ENCODE peak calls at places on chromosomes 11 and 22, in four cellular contexts. F is cardiac muscle cell, E is A549, T is HFF-Myc. B is an unnamed sample.

GRCh38 chr22:21022955-21023614 is 8.1 kb downstream of the P2RX6 start:
- DNase-seq in F (no peak), E (no peak), T (no peak), B (no peak)

GRCh38 chr11:65576867-65577755 is 1.3 kb downstream of the EHBP1L1 start:
- DNase-seq in F (no peak), E (peak; percentile 81), T (no peak), B (no peak)

GRCh38 chr22:32583921-32584335 is 109.3 kb downstream of the FBXO7 start:
- DNase-seq in F (no peak), E (peak; percentile 52), T (no peak), B (no peak)

GRCh38 chr22:40533712-40534378 is 102.7 kb downstream of the MRTFA start:
- DNase-seq in F (peak; percentile 42), E (peak; percentile 70), T (no peak), B (peak; percentile 89)

GRCh38 chr11:126140106-126140931 is 71.1 kb downstream of the RPUSD4 start:
- DNase-seq in F (no peak), E (no peak), T (no peak), B (no peak)

GRCh38 chr11:32562839-32563599 is 20.6 kb upstream of the EIF3M start:
- DNase-seq in F (no peak), E (no peak), T (no peak), B (no peak)

GRCh38 chr11:45590743-45591142 is 74.7 kb downstream of the CHST1 start:
- DNase-seq in F (no peak), E (no peak), T (no peak), B (no peak)

GRCh38 chr11:12224537-12224893 is 114.1 kb downstream of the MICAL2 start:
- DNase-seq in F (no peak), E (no peak), T (no peak), B (peak; percentile 91)

GRCh38 chr22:28710112-28710888 is 30.7 kb upstream of the TTC28 start:
- DNase-seq in F (no peak), E (peak; percentile 47), T (peak; percentile 69), B (no peak)

GRCh38 chr22:27626675-27627443 is 174.7 kb downstream of the MN1 start:
- DNase-seq in F (no peak), E (no peak), T (no peak), B (no peak)

GRCh38 chr11:521179-521688 is 14.1 kb downstream of the HRAS start:
- DNase-seq in F (no peak), E (no peak), T (no peak), B (no peak)

GRCh38 chr11:516400-516799 is 9.4 kb upstream of the RNH1 start:
- DNase-seq in F (no peak), E (no peak), T (no peak), B (no peak)

GRCh38 chr11:515131-515530 is 8.1 kb upstream of the RNH1 start:
- DNase-seq in F (no peak), E (no peak), T (no peak), B (no peak)

GRCh38 chr11:518463-519202 is 11.6 kb upstream of the RNH1 start:
- DNase-seq in F (peak; percentile 79), E (peak; percentile 97), T (peak; percentile 86), B (peak; percentile 81)

GRCh38 chr11:520428-521178 is 13.6 kb upstream of the RNH1 start:
- DNase-seq in F (no peak), E (no peak), T (no peak), B (no peak)
- TF ChIP-seq CTCF in F (peak; percentile 29), E (no peak), T (no peak), B (no peak)

DNA sequence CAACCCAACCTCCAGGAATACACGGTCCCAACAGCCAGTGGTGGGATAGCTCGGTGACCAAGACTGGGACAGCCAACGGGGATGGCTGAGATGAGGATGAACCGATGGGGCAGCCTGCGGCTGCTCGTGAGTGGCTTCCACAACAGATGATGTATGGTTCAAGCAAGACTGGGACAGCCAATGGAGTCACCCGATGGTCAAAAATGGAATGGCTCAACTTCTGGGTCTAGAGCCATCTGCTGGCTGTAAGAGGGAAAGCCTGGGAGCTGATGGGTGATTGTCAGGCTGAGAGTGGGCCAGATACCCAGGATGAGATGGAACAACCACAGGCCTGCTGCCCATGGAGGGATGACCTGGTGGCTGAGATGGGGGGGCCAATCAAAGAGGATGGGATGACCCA is 35.5 kb downstream of the SYT7 start:
- DNase-seq in F (no peak), E (peak; percentile 42), T (no peak), B (no peak)
- TF ChIP-seq CTCF in F (peak; percentile 42), E (peak; percentile 29), T (peak; percentile 50), B (peak; percentile 33)

GRCh38 chr11:38014405-38014804 is 1416.4 kb upstream of the RAG2 start:
- DNase-seq in F (no peak), E (no peak), T (no peak), B (no peak)

GRCh38 chr11:38019072-38019775 is 1421.2 kb upstream of the RAG2 start:
- DNase-seq in F (no peak), E (peak; percentile 1), T (no peak), B (no peak)
- TF ChIP-seq CTCF in F (peak; percentile 10), E (no peak), T (no peak), B (no peak)

GRCh38 chr11:77547863-77548551 is 41.7 kb upstream of the AQP11 start:
- DNase-seq in F (peak; percentile 81), E (peak; percentile 74), T (peak; percentile 59), B (peak; percentile 76)

GRCh38 chr11:77547047-77547836 is 42.5 kb upstream of the AQP11 start:
- DNase-seq in F (no peak), E (no peak), T (no peak), B (no peak)

DNA sequence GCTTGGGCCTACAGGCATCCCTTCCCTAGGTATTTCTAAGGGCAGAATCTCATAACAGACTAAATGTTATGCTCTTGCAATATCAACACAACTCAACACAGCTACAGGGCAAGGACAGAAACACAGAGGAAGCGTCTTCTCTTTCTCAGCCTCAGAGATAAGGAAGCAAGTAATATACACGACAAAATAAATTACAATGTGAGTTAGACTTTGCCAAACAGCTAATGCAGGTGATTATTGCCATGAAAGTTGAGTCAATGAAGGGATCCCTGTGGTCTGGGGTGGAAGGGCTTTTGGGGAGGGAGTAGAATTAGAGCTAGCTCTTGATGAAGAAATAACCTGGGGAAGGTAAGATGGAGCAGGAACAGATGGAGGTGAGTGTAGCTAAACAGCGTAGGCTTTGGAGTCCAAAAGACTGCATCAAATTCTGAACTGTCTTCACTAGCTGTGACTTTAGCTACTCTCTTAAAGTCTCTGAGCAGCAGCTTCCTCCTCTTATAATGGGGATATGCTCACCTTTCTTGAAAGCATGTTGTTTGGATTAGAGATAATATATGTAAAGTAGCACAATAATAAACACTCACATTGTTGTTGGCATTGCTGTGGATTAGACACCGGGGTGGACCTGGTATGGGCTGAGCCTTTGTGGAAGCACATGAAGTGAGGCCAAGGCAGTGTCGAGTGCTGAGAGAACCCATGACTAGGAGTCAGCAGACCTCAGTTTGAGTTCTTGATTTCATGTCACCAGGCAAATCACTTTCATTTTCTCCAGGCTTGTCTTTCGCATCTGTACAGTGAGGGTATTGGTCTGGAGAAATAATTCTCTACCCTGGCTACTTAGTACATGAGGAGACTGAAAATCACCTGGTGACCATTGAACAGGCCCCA is 41.0 kb upstream of the AQP11 start:
- DNase-seq in F (no peak), E (no peak), T (no peak), B (peak; percentile 10)
- TF ChIP-seq CTCF in F (no peak), E (peak; percentile 17), T (no peak), B (no peak)

DNA sequence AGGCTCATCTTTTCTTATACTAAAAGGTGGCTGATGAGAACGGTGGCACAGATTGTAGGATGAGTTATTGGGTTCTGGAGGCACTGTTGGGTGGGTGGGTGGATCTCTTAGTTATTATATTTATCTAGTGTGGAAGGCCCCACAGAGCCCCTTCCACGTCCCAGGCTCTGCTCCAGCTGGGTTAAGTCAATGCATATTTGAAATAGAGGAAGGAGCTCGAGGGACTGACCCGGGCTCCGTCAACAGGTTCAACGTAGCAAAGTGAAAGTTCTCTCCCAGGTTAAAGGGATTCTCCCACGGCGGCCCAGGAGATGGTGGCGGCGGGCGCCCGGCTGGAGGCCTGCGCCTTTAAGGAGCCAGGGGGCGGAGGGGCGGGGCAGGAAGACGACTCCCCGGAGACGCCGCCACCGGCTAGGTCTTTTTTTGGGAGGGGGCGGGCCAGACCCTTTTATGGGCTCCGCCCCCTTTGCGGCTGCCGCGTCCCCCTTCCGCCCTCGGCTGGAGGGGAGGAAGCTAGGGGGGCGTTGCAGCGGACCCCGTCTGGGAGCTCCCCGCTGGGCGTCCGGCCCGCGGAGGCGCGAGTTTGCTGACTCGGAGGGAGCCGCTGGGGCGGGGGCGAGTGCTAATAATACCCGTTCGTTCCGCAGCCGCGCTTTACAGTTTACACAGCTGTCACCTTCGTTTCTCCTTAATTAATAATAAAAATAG is 1.5 kb upstream of the INPPL1 start:
- DNase-seq in F (peak; percentile 98), E (peak; percentile 92), T (peak; percentile 50), B (peak; percentile 98)
- TF ChIP-seq CTCF in F (peak; percentile 33), E (no peak), T (peak; percentile 34), B (no peak)

GRCh38 chr11:117178210-117179034 is at the start of gene SIDT2:
- DNase-seq in F (peak; percentile 99), E (peak; percentile 83), T (peak; percentile 66), B (peak; percentile 93)
- TF ChIP-seq CTCF in F (no peak), E (no peak), T (no peak), B (no peak)

GRCh38 chr22:35257321-35258143 is at the start of gene HMGXB4:
- DNase-seq in F (peak; percentile 95), E (peak; percentile 83), T (peak; percentile 40), B (peak; percentile 94)
- TF ChIP-seq CTCF in F (no peak), E (no peak), T (no peak), B (peak; percentile 19)